ENCODE peak calls at places on chromosomes 13 and 19, in eight cellular contexts. J is epithelial cell of esophagus, T is neuronal stem cell, N is psoas muscle, R is BJ, L is IMR-90, V is AG10803, Q is astrocyte of the spinal cord. D is an unnamed sample.

GRCh38 chr19:15453091-15453498 is 3.3 kb upstream of the WIZ start:
- DNase-seq in J (no peak), T (no peak), N (no peak), R (no peak), L (no peak), V (no peak), Q (no peak), D (no peak)

GRCh38 chr19:704447-704741 is 4.3 kb upstream of the PALM start:
- DNase-seq in J (no peak), T (no peak), N (no peak), R (no peak), L (no peak), V (no peak), Q (no peak), D (no peak)

GRCh38 chr19:38617283-38617763 is 430 bp downstream of the MAP4K1 start:
- DNase-seq in J (no peak), T (no peak), N (no peak), R (no peak), L (no peak), V (no peak), Q (no peak), D (no peak)

GRCh38 chr13:105665284-105665683 is 870.2 kb downstream of the EFNB2 start:
- DNase-seq in J (peak), T (no peak), N (no peak), R (peak), L (peak), V (peak), Q (peak), D (no peak)

GRCh38 chr19:38970664-38971532 is 4.6 kb downstream of the FBXO17 start:
- DNase-seq in J (peak), T (no peak), N (no peak), R (no peak), L (no peak), V (peak), Q (no peak), D (no peak)

GRCh38 chr13:94195715-94196114 is 283.8 kb downstream of the DCT start:
- DNase-seq in J (peak), T (no peak), N (no peak), R (peak), L (peak), V (peak), Q (peak), D (no peak)

GRCh38 chr13:51643882-51644281 is 59.6 kb downstream of the WDFY2 start:
- DNase-seq in J (peak), T (no peak), N (no peak), R (peak), L (peak), V (peak), Q (peak), D (no peak)

GRCh38 chr19:53844849-53845246 is 20.7 kb upstream of the NLRP12 start:
- DNase-seq in J (no peak), T (no peak), N (no peak), R (no peak), L (no peak), V (no peak), Q (no peak), D (no peak)

GRCh38 chr19:3055741-3056453 is 6.4 kb downstream of the TLE5 start:
- DNase-seq in J (peak), T (no peak), N (peak), R (no peak), L (no peak), V (no peak), Q (no peak), D (no peak)

GRCh38 chr19:47427241-47428176 is 8.2 kb upstream of the MEIS3 start:
- DNase-seq in J (peak), T (peak), N (no peak), R (no peak), L (peak), V (peak), Q (peak), D (peak)

GRCh38 chr19:13082192-13083007 is 20.3 kb downstream of the LYL1 start:
- DNase-seq in J (no peak), T (no peak), N (no peak), R (no peak), L (peak), V (peak), Q (peak), D (no peak)

GRCh38 chr13:81577601-81578000 is 1236.7 kb upstream of the SPRY2 start:
- DNase-seq in J (no peak), T (no peak), N (no peak), R (no peak), L (no peak), V (no peak), Q (peak), D (peak)

GRCh38 chr19:407501-408440 is 1.2 kb downstream of the C2CD4C start:
- DNase-seq in J (no peak), T (no peak), N (peak), R (no peak), L (no peak), V (no peak), Q (no peak), D (no peak)

GRCh38 chr13:42981317-42981716 is 10.7 kb downstream of the EPSTI1 start:
- DNase-seq in J (no peak), T (no peak), N (no peak), R (no peak), L (peak), V (peak), Q (peak), D (no peak)

GRCh38 chr19:23526302-23526701 is 131.0 kb upstream of the ZNF91 start:
- DNase-seq in J (peak), T (no peak), N (no peak), R (no peak), L (no peak), V (no peak), Q (no peak), D (no peak)

GRCh38 chr19:19751846-19752245 is 18.9 kb upstream of the ZNF14 start:
- DNase-seq in J (no peak), T (no peak), N (no peak), R (no peak), L (no peak), V (no peak), Q (no peak), D (no peak)

GRCh38 chr19:19488041-19488874 is 27.1 kb downstream of the TSSK6 start:
- DNase-seq in J (no peak), T (no peak), N (peak), R (no peak), L (no peak), V (no peak), Q (no peak), D (no peak)

GRCh38 chr13:67967031-67967430 is 736.9 kb upstream of the PCDH9 start:
- DNase-seq in J (no peak), T (no peak), N (no peak), R (no peak), L (no peak), V (no peak), Q (no peak), D (no peak)

GRCh38 chr13:31261241-31261640 is 61.5 kb downstream of the B3GLCT start:
- DNase-seq in J (peak), T (no peak), N (no peak), R (no peak), L (no peak), V (no peak), Q (peak), D (no peak)

GRCh38 chr19:10290439-10290875 is 705 bp downstream of the ICAM5 start:
- DNase-seq in J (peak), T (no peak), N (no peak), R (no peak), L (peak), V (no peak), Q (no peak), D (no peak)

GRCh38 chr13:23673867-23674605 is 103.8 kb downstream of the TNFRSF19 start:
- DNase-seq in J (peak), T (no peak), N (no peak), R (no peak), L (peak), V (peak), Q (peak), D (no peak)

GRCh38 chr13:109782066-109782822 is 4.1 kb downstream of the IRS2 start:
- DNase-seq in J (no peak), T (no peak), N (peak), R (no peak), L (no peak), V (no peak), Q (no peak), D (no peak)

GRCh38 chr13:109783447-109783814 is 3.0 kb downstream of the IRS2 start:
- DNase-seq in J (no peak), T (no peak), N (peak), R (no peak), L (no peak), V (no peak), Q (no peak), D (no peak)

GRCh38 chr13:109781384-109782065 is 4.9 kb downstream of the IRS2 start:
- DNase-seq in J (no peak), T (no peak), N (peak), R (no peak), L (no peak), V (peak), Q (peak), D (no peak)

GRCh38 chr13:109783815-109784589 is 2.4 kb downstream of the IRS2 start:
- DNase-seq in J (no peak), T (no peak), N (peak), R (no peak), L (no peak), V (no peak), Q (peak), D (no peak)

DNA sequence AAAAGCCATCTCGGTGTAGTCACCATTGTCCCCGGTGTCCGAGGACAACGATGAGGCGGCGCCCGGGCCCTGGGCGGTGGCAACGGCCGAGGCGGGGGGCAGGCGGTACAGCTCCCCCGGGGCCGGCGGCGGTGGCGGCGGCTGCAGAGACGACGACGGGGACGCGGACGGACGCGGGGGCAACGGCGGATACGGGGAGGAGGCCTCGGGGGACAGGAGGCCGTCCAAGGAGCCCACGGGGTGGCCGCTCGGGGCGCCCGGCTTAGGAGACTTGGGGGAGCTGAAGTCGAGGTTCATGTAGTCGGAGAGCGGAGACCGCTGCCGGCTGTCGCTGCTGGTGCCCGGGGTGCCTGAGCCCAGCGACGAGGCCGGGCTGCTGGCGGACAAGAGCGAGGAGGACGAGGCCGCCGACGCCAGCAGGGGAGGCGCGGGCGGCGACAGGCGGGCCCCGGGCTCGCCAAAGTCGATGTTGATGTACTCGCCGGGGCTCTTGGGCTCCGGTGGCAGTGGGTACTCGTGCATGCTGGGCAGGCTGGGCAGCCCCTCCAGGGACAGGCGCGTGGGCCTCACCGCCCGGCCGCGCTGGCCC is 3.5 kb downstream of the IRS2 start:
- DNase-seq in J (no peak), T (no peak), N (no peak), R (no peak), L (no peak), V (no peak), Q (no peak), D (no peak)
- H3K4me3 ChIP-seq in J (no peak), T (no peak), N (peak), R (no peak), L (no peak), V (no peak), Q (no peak), D (no peak)

DNA sequence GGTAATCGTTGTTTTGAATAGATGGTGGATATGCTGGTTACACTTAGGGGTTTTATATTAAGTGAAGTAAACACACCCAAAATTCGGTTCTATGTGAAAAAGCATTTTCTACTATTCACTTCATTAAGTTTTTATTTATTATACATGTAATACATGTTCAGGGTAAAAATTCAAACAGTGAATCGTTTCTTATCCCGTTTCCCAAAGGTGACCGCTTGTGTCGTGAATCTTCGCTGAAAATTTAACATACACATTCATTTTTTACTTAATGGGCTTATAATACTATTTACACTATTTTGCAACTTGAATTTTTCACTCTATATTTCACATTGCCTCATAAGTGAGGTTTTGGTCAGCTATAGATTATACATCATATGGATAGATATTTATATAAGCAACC is 24.5 kb downstream of the IPO5 start:
- DNase-seq in J (peak), T (no peak), N (no peak), R (no peak), L (no peak), V (no peak), Q (peak), D (no peak)
- H3K4me3 ChIP-seq in J (peak), T (peak), N (peak), R (peak), L (peak), V (peak), Q (peak), D (peak)

GRCh38 chr19:5157186-5157585 is 183.4 kb downstream of the PTPRS start:
- DNase-seq in J (no peak), T (no peak), N (no peak), R (no peak), L (no peak), V (no peak), Q (no peak), D (no peak)

GRCh38 chr19:5156231-5156986 is 184.2 kb downstream of the PTPRS start:
- DNase-seq in J (no peak), T (no peak), N (no peak), R (no peak), L (no peak), V (no peak), Q (no peak), D (no peak)

GRCh38 chr19:5154129-5154798 is 185.4 kb downstream of the KDM4B start:
- DNase-seq in J (no peak), T (no peak), N (no peak), R (no peak), L (no peak), V (no peak), Q (no peak), D (no peak)

GRCh38 chr19:5154799-5155426 is 185.7 kb downstream of the PTPRS start:
- DNase-seq in J (no peak), T (no peak), N (no peak), R (no peak), L (no peak), V (no peak), Q (no peak), D (no peak)

DNA sequence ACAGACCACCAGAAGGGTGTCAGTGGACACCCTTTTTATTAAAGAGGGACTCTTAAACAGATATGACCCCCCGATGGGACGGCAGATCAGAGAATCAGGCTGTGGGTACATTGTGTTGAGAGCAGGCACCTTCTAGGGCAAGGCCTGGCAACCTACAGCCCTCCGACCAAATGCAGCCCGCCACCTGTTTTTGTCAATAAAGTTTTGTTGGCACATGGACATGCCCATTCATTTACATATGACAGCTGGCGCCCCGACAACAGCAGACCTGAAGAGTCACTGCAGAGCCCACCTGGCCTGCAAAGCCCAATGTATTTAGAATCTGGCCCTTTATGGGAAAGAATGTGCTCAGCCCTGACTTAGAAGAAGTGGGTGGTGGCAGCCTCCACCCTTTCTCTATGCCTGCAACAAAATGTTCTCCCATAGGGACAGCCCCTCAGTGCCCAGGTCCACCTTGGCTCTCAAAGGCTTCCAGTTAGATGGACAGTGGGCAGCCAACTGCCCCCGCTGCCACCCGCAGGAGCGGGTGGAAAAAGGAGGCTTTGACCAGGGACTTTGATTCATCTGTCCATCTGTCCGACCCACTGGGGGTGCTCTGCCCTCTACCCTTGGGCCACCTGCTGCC is 184.9 kb downstream of the PTPRS start:
- DNase-seq in J (no peak), T (no peak), N (no peak), R (no peak), L (no peak), V (no peak), Q (no peak), D (no peak)
- H3K4me3 ChIP-seq in J (no peak), T (no peak), N (no peak), R (no peak), L (no peak), V (no peak), Q (no peak), D (no peak)

DNA sequence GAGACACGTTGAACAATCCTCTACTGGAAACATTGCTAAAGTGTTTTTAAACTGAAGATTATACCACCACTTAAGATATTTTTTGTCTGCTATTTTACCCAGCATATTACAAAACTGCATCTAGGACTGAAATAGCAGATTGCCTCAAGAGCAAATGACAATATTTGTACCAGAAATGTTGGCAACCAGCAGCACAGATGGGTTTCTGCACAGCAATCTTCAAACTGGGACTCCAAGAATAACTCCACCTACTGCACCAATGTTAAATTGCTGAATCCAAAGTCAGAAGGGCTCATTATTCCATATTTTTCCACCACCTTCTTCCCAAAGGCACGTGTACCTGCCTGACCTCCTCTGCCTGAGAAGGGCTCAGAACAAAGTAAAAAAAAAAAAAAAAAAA is 79.6 kb downstream of the FOXO1 start:
- DNase-seq in J (no peak), T (no peak), N (no peak), R (no peak), L (no peak), V (peak), Q (no peak), D (no peak)
- H3K4me3 ChIP-seq in J (no peak), T (no peak), N (no peak), R (no peak), L (no peak), V (no peak), Q (no peak), D (no peak)

GRCh38 chr19:58213075-58213369 is 15.7 kb upstream of the ZNF544 start:
- DNase-seq in J (no peak), T (no peak), N (no peak), R (no peak), L (no peak), V (no peak), Q (no peak), D (no peak)
- H3K4me3 ChIP-seq in J (no peak), T (no peak), N (no peak), R (no peak), L (no peak), V (no peak), Q (no peak), D (no peak)

DNA sequence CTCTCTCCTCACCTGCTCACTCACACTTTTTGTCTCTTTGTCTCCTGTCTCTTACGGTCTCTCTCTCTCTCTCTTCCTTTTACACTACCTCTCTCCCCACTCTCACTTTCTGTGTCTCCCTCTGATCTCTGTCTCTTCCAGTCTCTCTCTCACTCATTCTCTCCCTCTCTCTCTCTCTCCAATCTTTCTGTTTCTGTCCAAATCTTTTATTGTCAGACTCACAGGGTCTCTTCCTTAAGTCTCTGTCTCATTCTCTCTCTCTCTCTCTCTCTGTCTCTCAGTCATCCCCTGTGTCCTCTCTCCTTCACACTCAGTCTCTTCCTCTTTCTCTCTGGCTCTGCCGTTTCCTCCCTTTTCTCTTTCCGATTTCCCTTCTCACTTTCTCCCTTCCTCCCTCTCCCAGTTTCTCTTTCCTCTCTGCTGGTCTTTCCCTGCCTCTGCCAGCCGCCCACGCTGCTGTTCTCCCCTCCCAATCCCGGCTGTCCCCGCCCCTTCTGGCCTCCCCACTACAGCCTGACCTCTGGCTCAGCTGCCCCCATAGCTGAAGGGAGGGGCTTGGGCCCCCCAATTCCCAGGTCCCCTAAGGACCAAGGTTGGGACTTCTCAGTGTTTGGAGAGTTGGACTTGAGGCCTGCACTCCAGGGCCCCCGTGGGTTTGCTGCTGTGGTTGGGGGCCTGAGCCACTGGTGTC is at the start of gene PLEKHA4:
- DNase-seq in J (no peak), T (no peak), N (peak), R (no peak), L (peak), V (peak), Q (peak), D (no peak)
- H3K4me3 ChIP-seq in J (peak), T (peak), N (peak), R (peak), L (peak), V (peak), Q (peak), D (no peak)

DNA sequence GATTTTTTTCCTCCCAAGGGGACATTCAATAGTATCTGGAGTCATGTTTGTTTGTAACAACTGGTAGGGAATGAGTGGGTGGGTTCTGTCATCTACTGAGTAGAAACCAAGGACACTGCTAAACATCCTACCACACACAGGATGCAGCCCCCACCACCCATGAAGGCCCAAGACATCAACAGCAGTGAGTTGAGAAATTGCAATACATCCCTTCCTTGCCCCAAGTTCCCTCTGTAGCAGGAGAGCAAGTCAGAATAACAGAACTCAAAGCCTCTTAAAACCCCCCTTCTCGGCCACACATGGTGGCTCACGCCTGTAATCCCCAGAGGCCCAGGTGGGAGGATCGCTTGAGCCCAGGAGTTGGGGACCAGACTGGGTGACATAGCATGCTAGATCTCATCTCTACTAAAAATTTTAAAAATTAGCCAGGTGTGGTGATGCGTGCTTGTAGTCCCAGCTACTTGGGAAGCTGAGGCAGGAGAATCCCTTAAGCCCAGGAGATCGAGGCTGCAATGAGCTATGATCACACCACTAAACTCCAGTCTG is 2.4 kb upstream of the CYP2F1 start:
- DNase-seq in J (no peak), T (no peak), N (no peak), R (no peak), L (no peak), V (no peak), Q (no peak), D (no peak)
- H3K4me3 ChIP-seq in J (no peak), T (no peak), N (no peak), R (no peak), L (no peak), V (no peak), Q (no peak), D (no peak)

D was measured in Jurkat, Clone E6-1.